ENCODE peak calls at places on chromosomes 5 and 9, in seven cellular contexts. One of them, this sample, is unnamed.
A peak's percentile ranks its signal among the peaks of the same experiment; 100 is the strongest.

GRCh38 chr5:81837667-81838306 is 86.9 kb upstream of the SSBP2 start:
- DNase-seq in M059J: no peak
- DNase-seq in NCI-H1417: no peak
- DNase-seq in stimulated activated CD4-positive, alpha-beta T cell treated with anti-CD3 and anti-CD28 coated beads, Interleukin-1b, Interleukin-23, amount 100 ng/mL, for 24 hours: no peak
- DNase-seq in occipital lobe: no peak
- DNase-seq in GM23248: no peak
- DNase-seq in LHCN-M2: no peak
- DNase-seq in this sample: no peak

GRCh38 chr5:139758510-139759036 is 37.0 kb upstream of the PSD2 start:
- DNase-seq in M059J: no peak
- DNase-seq in NCI-H1417: no peak
- DNase-seq in stimulated activated CD4-positive, alpha-beta T cell treated with anti-CD3 and anti-CD28 coated beads, Interleukin-1b, Interleukin-23, amount 100 ng/mL, for 24 hours: no peak
- DNase-seq in occipital lobe: no peak
- DNase-seq in GM23248: no peak
- DNase-seq in LHCN-M2: no peak
- DNase-seq in this sample: no peak

GRCh38 chr5:65481171-65481575 is 547 bp downstream of the ADAMTS6 start:
- DNase-seq in M059J: no peak
- DNase-seq in NCI-H1417: no peak
- DNase-seq in stimulated activated CD4-positive, alpha-beta T cell treated with anti-CD3 and anti-CD28 coated beads, Interleukin-1b, Interleukin-23, amount 100 ng/mL, for 24 hours: no peak
- DNase-seq in occipital lobe: no peak
- DNase-seq in GM23248: peak; percentile 44
- DNase-seq in LHCN-M2: no peak
- DNase-seq in this sample: no peak

GRCh38 chr9:82548030-82548429 is 514.9 kb downstream of the RASEF start:
- DNase-seq in M059J: no peak
- DNase-seq in NCI-H1417: no peak
- DNase-seq in stimulated activated CD4-positive, alpha-beta T cell treated with anti-CD3 and anti-CD28 coated beads, Interleukin-1b, Interleukin-23, amount 100 ng/mL, for 24 hours: no peak
- DNase-seq in occipital lobe: no peak
- DNase-seq in GM23248: no peak
- DNase-seq in LHCN-M2: no peak
- DNase-seq in this sample: no peak

GRCh38 chr5:170503970-170504525 is at the start of gene KCNIP1:
- DNase-seq in M059J: no peak
- DNase-seq in NCI-H1417: peak; percentile 9
- DNase-seq in stimulated activated CD4-positive, alpha-beta T cell treated with anti-CD3 and anti-CD28 coated beads, Interleukin-1b, Interleukin-23, amount 100 ng/mL, for 24 hours: no peak
- DNase-seq in occipital lobe: peak; percentile 25
- DNase-seq in GM23248: peak; percentile 42
- DNase-seq in LHCN-M2: no peak
- DNase-seq in this sample: peak; percentile 22

GRCh38 chr5:58773744-58774441 is 191.0 kb downstream of the RAB3C start:
- DNase-seq in M059J: no peak
- DNase-seq in NCI-H1417: peak; percentile 7
- DNase-seq in stimulated activated CD4-positive, alpha-beta T cell treated with anti-CD3 and anti-CD28 coated beads, Interleukin-1b, Interleukin-23, amount 100 ng/mL, for 24 hours: no peak
- DNase-seq in occipital lobe: peak; percentile 56
- DNase-seq in GM23248: no peak
- DNase-seq in LHCN-M2: no peak
- DNase-seq in this sample: peak; percentile 81

GRCh38 chr5:172573115-172573882 is 67.8 kb upstream of the NEURL1B start:
- DNase-seq in M059J: no peak
- DNase-seq in NCI-H1417: no peak
- DNase-seq in stimulated activated CD4-positive, alpha-beta T cell treated with anti-CD3 and anti-CD28 coated beads, Interleukin-1b, Interleukin-23, amount 100 ng/mL, for 24 hours: no peak
- DNase-seq in occipital lobe: no peak
- DNase-seq in GM23248: no peak
- DNase-seq in LHCN-M2: no peak
- DNase-seq in this sample: no peak

GRCh38 chr5:93622240-93622885 is 39.3 kb downstream of the NR2F1 start:
- DNase-seq in M059J: peak; percentile 91
- DNase-seq in NCI-H1417: peak; percentile 51
- DNase-seq in stimulated activated CD4-positive, alpha-beta T cell treated with anti-CD3 and anti-CD28 coated beads, Interleukin-1b, Interleukin-23, amount 100 ng/mL, for 24 hours: no peak
- DNase-seq in occipital lobe: peak; percentile 40
- DNase-seq in GM23248: peak; percentile 85
- DNase-seq in LHCN-M2: peak; percentile 80
- DNase-seq in this sample: no peak

GRCh38 chr5:35440409-35440808 is 177.3 kb upstream of the SPEF2 start:
- DNase-seq in M059J: no peak
- DNase-seq in NCI-H1417: no peak
- DNase-seq in stimulated activated CD4-positive, alpha-beta T cell treated with anti-CD3 and anti-CD28 coated beads, Interleukin-1b, Interleukin-23, amount 100 ng/mL, for 24 hours: no peak
- DNase-seq in occipital lobe: no peak
- DNase-seq in GM23248: no peak
- DNase-seq in LHCN-M2: no peak
- DNase-seq in this sample: no peak

GRCh38 chr5:398475-399295 is 44.3 kb upstream of the EXOC3 start:
- DNase-seq in M059J: no peak
- DNase-seq in NCI-H1417: peak; percentile 60
- DNase-seq in stimulated activated CD4-positive, alpha-beta T cell treated with anti-CD3 and anti-CD28 coated beads, Interleukin-1b, Interleukin-23, amount 100 ng/mL, for 24 hours: no peak
- DNase-seq in occipital lobe: no peak
- DNase-seq in GM23248: no peak
- DNase-seq in LHCN-M2: no peak
- DNase-seq in this sample: no peak

GRCh38 chr9:74521009-74521408 is 23.9 kb downstream of the RORB start:
- DNase-seq in M059J: no peak
- DNase-seq in NCI-H1417: no peak
- DNase-seq in stimulated activated CD4-positive, alpha-beta T cell treated with anti-CD3 and anti-CD28 coated beads, Interleukin-1b, Interleukin-23, amount 100 ng/mL, for 24 hours: no peak
- DNase-seq in occipital lobe: no peak
- DNase-seq in GM23248: no peak
- DNase-seq in LHCN-M2: no peak
- DNase-seq in this sample: no peak

GRCh38 chr5:1506242-1507015 is 17.3 kb downstream of the LPCAT1 start:
- DNase-seq in M059J: no peak
- DNase-seq in NCI-H1417: no peak
- DNase-seq in stimulated activated CD4-positive, alpha-beta T cell treated with anti-CD3 and anti-CD28 coated beads, Interleukin-1b, Interleukin-23, amount 100 ng/mL, for 24 hours: no peak
- DNase-seq in occipital lobe: no peak
- DNase-seq in GM23248: no peak
- DNase-seq in LHCN-M2: no peak
- DNase-seq in this sample: no peak

GRCh38 chr5:145800181-145800580 is 35.0 kb downstream of the PRELID2 start:
- DNase-seq in M059J: no peak
- DNase-seq in NCI-H1417: no peak
- DNase-seq in stimulated activated CD4-positive, alpha-beta T cell treated with anti-CD3 and anti-CD28 coated beads, Interleukin-1b, Interleukin-23, amount 100 ng/mL, for 24 hours: no peak
- DNase-seq in occipital lobe: no peak
- DNase-seq in GM23248: no peak
- DNase-seq in LHCN-M2: no peak
- DNase-seq in this sample: no peak

GRCh38 chr9:82106536-82106935 is 118.0 kb downstream of the SPATA31D1 start:
- DNase-seq in M059J: no peak
- DNase-seq in NCI-H1417: no peak
- DNase-seq in stimulated activated CD4-positive, alpha-beta T cell treated with anti-CD3 and anti-CD28 coated beads, Interleukin-1b, Interleukin-23, amount 100 ng/mL, for 24 hours: no peak
- DNase-seq in occipital lobe: no peak
- DNase-seq in GM23248: no peak
- DNase-seq in LHCN-M2: no peak
- DNase-seq in this sample: no peak

GRCh38 chr9:5186416-5187169 is 1.2 kb upstream of the INSL6 start:
- DNase-seq in M059J: peak; percentile 62
- DNase-seq in NCI-H1417: peak; percentile 11
- DNase-seq in stimulated activated CD4-positive, alpha-beta T cell treated with anti-CD3 and anti-CD28 coated beads, Interleukin-1b, Interleukin-23, amount 100 ng/mL, for 24 hours: peak; percentile 13
- DNase-seq in occipital lobe: no peak
- DNase-seq in GM23248: peak; percentile 74
- DNase-seq in LHCN-M2: peak; percentile 44
- DNase-seq in this sample: peak; percentile 60

GRCh38 chr9:70257991-70258691 is 637 bp upstream of the SMC5 start:
- DNase-seq in M059J: peak; percentile 77
- DNase-seq in NCI-H1417: peak; percentile 97
- DNase-seq in stimulated activated CD4-positive, alpha-beta T cell treated with anti-CD3 and anti-CD28 coated beads, Interleukin-1b, Interleukin-23, amount 100 ng/mL, for 24 hours: no peak
- DNase-seq in occipital lobe: peak; percentile 47
- DNase-seq in GM23248: peak; percentile 68
- DNase-seq in LHCN-M2: peak; percentile 51
- DNase-seq in this sample: peak; percentile 81

GRCh38 chr5:76657683-76658311 is 34.6 kb upstream of the F2RL2 start:
- DNase-seq in M059J: no peak
- DNase-seq in NCI-H1417: no peak
- DNase-seq in stimulated activated CD4-positive, alpha-beta T cell treated with anti-CD3 and anti-CD28 coated beads, Interleukin-1b, Interleukin-23, amount 100 ng/mL, for 24 hours: no peak
- DNase-seq in occipital lobe: no peak
- DNase-seq in GM23248: no peak
- DNase-seq in LHCN-M2: no peak
- DNase-seq in this sample: no peak

GRCh38 chr5:153158608-153159007 is 331.9 kb upstream of the GRIA1 start:
- DNase-seq in M059J: peak; percentile 21
- DNase-seq in NCI-H1417: peak; percentile 16
- DNase-seq in stimulated activated CD4-positive, alpha-beta T cell treated with anti-CD3 and anti-CD28 coated beads, Interleukin-1b, Interleukin-23, amount 100 ng/mL, for 24 hours: no peak
- DNase-seq in occipital lobe: no peak
- DNase-seq in GM23248: peak; percentile 20
- DNase-seq in LHCN-M2: peak; percentile 26
- DNase-seq in this sample: no peak

GRCh38 chr5:4941957-4942830 is 197.9 kb upstream of the ADAMTS16 start:
- DNase-seq in M059J: no peak
- DNase-seq in NCI-H1417: no peak
- DNase-seq in stimulated activated CD4-positive, alpha-beta T cell treated with anti-CD3 and anti-CD28 coated beads, Interleukin-1b, Interleukin-23, amount 100 ng/mL, for 24 hours: no peak
- DNase-seq in occipital lobe: no peak
- DNase-seq in GM23248: peak; percentile 6
- DNase-seq in LHCN-M2: no peak
- DNase-seq in this sample: peak; percentile 21

GRCh38 chr9:33287087-33287490 is 3.2 kb upstream of the NFX1 start:
- DNase-seq in M059J: peak; percentile 75
- DNase-seq in NCI-H1417: peak; percentile 5
- DNase-seq in stimulated activated CD4-positive, alpha-beta T cell treated with anti-CD3 and anti-CD28 coated beads, Interleukin-1b, Interleukin-23, amount 100 ng/mL, for 24 hours: no peak
- DNase-seq in occipital lobe: no peak
- DNase-seq in GM23248: peak; percentile 91
- DNase-seq in LHCN-M2: peak; percentile 68
- DNase-seq in this sample: peak; percentile 63